ENCODE peak calls at places on chromosomes 7 and 10, in nine cellular contexts. X is cardiac muscle cell, R is pancreas, P is heart left ventricle, F is heart right ventricle, J is colonic mucosa, K is tibial artery, D is A549, I is kidney. V is an unnamed sample. For H3K4me1, the result is how much of the 10 kb centered on the place peaks cover.

GRCh38 chr7:74288034-74288881 is 949 bp upstream of the CLIP2 start:
- DNase-seq in X (peak), R (no peak), P (no peak), F (no peak), J (peak), K (no peak), D (no peak), I (no peak), V (no peak)

GRCh38 chr10:102140218-102140617 is 7.4 kb downstream of the PPRC1 start:
- DNase-seq in X (no peak), R (no peak), P (no peak), F (no peak), J (no peak), K (no peak), D (no peak), I (no peak), V (no peak)

GRCh38 chr7:69365588-69366241 is 232.6 kb upstream of the AUTS2 start:
- DNase-seq in X (peak), R (no peak), P (no peak), F (no peak), J (no peak), K (no peak), D (no peak), I (no peak), V (no peak)

GRCh38 chr7:72292118-72292517 is 120.0 kb downstream of the CALN1 start:
- DNase-seq in X (no peak), R (no peak), P (no peak), F (no peak), J (no peak), K (no peak), D (no peak), I (no peak), V (no peak)

GRCh38 chr7:100248483-100248882 is 28.7 kb downstream of the PVRIG start:
- DNase-seq in X (no peak), R (no peak), P (no peak), F (no peak), J (no peak), K (no peak), D (no peak), I (no peak), V (no peak)

GRCh38 chr7:99102809-99103690 is 40.9 kb downstream of the SMURF1 start:
- DNase-seq in X (no peak), R (no peak), P (no peak), F (no peak), J (no peak), K (no peak), D (peak), I (no peak), V (no peak)

GRCh38 chr7:114630186-114630824 is 215.7 kb downstream of the FOXP2 start:
- DNase-seq in X (no peak), R (no peak), P (no peak), F (no peak), J (no peak), K (no peak), D (no peak), I (no peak), V (no peak)

GRCh38 chr10:43134126-43134905 is 3.9 kb upstream of the CSGALNACT2 start:
- DNase-seq in X (no peak), R (no peak), P (no peak), F (no peak), J (no peak), K (no peak), D (no peak), I (no peak), V (no peak)

GRCh38 chr10:84163992-84164391 is 9.6 kb upstream of the GPR15LG start:
- DNase-seq in X (no peak), R (no peak), P (no peak), F (no peak), J (peak), K (no peak), D (no peak), I (no peak), V (no peak)

GRCh38 chr10:110414563-110415309 is 83.0 kb upstream of the DUSP5 start:
- DNase-seq in X (peak), R (no peak), P (no peak), F (no peak), J (peak), K (no peak), D (peak), I (peak), V (no peak)

GRCh38 chr7:156308976-156309620 is 331.5 kb upstream of the RNF32 start:
- DNase-seq in X (no peak), R (no peak), P (no peak), F (no peak), J (no peak), K (no peak), D (no peak), I (no peak), V (no peak)

GRCh38 chr7:50657912-50658311 is 92.7 kb upstream of the DDC start:
- DNase-seq in X (no peak), R (no peak), P (no peak), F (no peak), J (no peak), K (no peak), D (no peak), I (no peak), V (peak)
- H3K4me1 ChIP-seq in X (under half), R (under half), P (half or more), F (half or more), J (under half), K (half or more), D (under half), I (under half), V (under half)

GRCh38 chr7:5637415-5637814 is 144.0 kb downstream of the RNF216 start:
- DNase-seq in X (no peak), R (no peak), P (no peak), F (no peak), J (no peak), K (no peak), D (no peak), I (no peak), V (no peak)

GRCh38 chr7:5635461-5636445 is 145.7 kb downstream of the RNF216 start:
- DNase-seq in X (peak), R (no peak), P (no peak), F (no peak), J (no peak), K (no peak), D (no peak), I (no peak), V (no peak)

GRCh38 chr7:5636914-5637313 is 144.5 kb downstream of the RNF216 start:
- DNase-seq in X (peak), R (no peak), P (peak), F (peak), J (peak), K (peak), D (peak), I (peak), V (no peak)

GRCh38 chr7:5636446-5636835 is 145.0 kb downstream of the RNF216 start:
- DNase-seq in X (peak), R (no peak), P (no peak), F (no peak), J (no peak), K (no peak), D (no peak), I (no peak), V (no peak)

DNA sequence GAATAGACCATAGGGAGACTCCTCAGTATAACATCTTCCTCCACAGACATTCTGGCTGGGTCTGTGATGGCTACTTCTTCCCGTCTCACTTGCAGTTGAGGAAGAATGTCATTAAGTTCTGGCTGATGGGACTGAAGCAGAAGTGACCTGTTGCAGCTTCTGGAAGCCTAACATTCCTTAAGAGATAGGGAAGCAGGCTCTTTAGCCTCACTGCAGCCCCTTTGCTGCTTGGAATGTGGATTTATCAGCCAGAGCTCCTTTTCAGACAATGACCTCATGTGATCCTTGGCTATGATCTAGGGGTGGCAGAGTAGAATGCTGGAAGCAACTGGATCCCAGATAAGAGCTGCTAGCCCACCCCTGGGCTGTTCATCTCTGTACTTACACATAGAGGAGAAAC is 142.5 kb downstream of the RNF216 start:
- DNase-seq in X (peak), R (no peak), P (no peak), F (no peak), J (no peak), K (no peak), D (no peak), I (no peak), V (no peak)
- H3K4me1 ChIP-seq in X (under half), R (under half), P (under half), F (half or more), J (under half), K (under half), D (under half), I (under half), V (under half)

GRCh38 chr10:88062798-88063472 is 199.5 kb downstream of the PTEN start:
- DNase-seq in X (peak), R (no peak), P (no peak), F (no peak), J (no peak), K (no peak), D (no peak), I (no peak), V (no peak)

GRCh38 chr10:88064608-88065383 is 201.4 kb downstream of the PTEN start:
- DNase-seq in X (peak), R (no peak), P (peak), F (peak), J (peak), K (peak), D (no peak), I (no peak), V (peak)

GRCh38 chr10:88065384-88066049 is 202.1 kb downstream of the PTEN start:
- DNase-seq in X (no peak), R (no peak), P (no peak), F (no peak), J (no peak), K (no peak), D (no peak), I (no peak), V (no peak)

GRCh38 chr10:88062385-88062784 is 199.0 kb downstream of the PTEN start:
- DNase-seq in X (no peak), R (no peak), P (no peak), F (peak), J (no peak), K (no peak), D (no peak), I (no peak), V (no peak)

DNA sequence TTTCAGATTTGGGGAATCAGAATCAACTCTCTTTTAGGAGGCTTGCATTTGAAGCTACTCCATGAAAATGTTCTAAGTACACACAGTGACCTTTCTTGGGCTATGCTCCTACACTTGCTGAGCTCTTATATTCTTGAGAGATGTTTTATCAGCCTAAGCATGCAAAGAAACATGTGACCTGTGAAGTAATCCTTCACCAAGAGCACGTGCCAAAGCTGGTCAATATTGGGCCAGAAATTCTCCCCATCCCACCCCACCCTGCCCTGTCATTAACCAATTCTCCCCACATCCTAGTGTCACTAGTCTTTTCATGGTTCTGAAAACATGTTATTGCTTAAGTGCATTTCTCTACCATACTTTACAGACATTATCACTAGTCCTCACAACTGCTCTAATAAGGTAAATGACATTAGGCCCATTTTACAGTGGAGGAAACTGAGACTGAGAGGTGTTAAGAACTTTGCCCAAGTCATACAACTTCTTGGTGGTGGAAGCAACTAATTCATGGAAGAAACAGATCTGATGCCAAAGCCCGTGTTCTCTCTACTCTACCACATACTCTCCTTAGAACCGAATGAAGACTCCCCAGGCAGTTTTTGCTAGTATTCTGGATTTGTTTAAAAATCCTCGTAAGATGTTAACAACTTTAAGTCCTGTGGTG is 200.6 kb downstream of the PTEN start:
- DNase-seq in X (no peak), R (no peak), P (no peak), F (no peak), J (no peak), K (no peak), D (no peak), I (no peak), V (no peak)
- H3K4me1 ChIP-seq in X (under half), R (under half), P (under half), F (half or more), J (under half), K (under half), D (under half), I (under half), V (under half)

DNA sequence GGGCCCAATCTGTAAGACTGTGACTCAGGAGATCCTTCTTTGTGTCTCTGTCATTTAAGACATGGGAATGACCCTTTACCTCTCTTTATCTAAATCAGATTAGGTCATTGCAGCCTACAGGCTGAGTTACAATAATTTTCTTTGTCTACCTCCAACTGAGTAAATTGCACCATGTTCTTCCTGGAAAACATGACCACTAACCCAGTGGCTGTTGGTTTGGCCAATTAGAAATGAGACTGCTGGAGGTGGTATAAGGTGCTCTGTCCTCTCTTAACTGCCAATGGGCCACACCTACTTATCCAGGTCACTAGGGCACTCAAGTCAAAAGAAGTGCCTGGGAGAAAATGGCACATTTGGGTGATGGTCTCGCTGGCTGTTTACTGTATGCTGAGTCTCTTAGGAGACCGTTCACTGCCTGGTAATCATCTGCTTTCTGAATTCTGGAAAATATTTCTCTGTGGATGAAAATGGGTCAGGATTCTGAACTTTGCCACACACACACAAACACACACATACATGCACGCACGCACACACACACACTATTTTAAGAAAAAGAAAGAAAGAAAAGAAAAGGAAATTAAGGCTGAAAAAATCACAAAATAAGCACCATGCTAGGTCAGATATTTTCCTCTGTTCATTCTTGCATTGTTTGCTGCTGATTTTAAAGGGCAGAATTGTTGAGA is 16.4 kb downstream of the STAMBPL1 start:
- DNase-seq in X (no peak), R (no peak), P (no peak), F (no peak), J (peak), K (no peak), D (no peak), I (no peak), V (no peak)
- H3K4me1 ChIP-seq in X (under half), R (under half), P (under half), F (under half), J (under half), K (under half), D (half or more), I (under half), V (under half)

DNA sequence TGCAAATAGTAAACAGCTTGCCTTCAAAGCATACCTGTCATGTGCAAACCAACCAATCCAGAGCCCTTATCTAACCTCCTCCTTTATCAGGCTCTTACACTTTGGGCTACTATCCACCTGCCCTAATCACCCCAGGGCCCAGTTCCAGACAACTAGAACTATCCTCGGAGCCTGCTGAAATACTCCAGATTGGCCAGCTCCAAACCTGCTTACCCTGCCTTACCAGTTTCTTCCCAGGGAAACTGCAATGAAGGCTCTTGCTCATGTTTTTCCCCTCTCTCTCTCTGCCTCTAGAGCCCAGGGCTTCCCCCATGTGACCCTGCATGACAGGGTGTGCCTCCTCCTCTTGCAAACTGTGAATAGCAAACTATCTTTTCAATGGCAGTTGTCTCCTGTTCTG is 81.4 kb upstream of the CAPZA2 start:
- DNase-seq in X (no peak), R (peak), P (no peak), F (no peak), J (peak), K (no peak), D (no peak), I (no peak), V (peak)
- H3K4me1 ChIP-seq in X (under half), R (under half), P (under half), F (under half), J (under half), K (half or more), D (half or more), I (under half), V (under half)

GRCh38 chr10:44949915-44950314 is 9.7 kb upstream of the RASSF4 start:
- DNase-seq in X (no peak), R (no peak), P (no peak), F (no peak), J (no peak), K (peak), D (no peak), I (no peak), V (no peak)

GRCh38 chr10:44951827-44952226 is 7.8 kb upstream of the RASSF4 start:
- DNase-seq in X (no peak), R (no peak), P (no peak), F (peak), J (peak), K (peak), D (no peak), I (no peak), V (no peak)

GRCh38 chr10:44949127-44949802 is 10.3 kb upstream of the RASSF4 start:
- DNase-seq in X (no peak), R (no peak), P (no peak), F (no peak), J (no peak), K (peak), D (no peak), I (no peak), V (no peak)

GRCh38 chr10:44948713-44949112 is 10.9 kb upstream of the RASSF4 start:
- DNase-seq in X (no peak), R (no peak), P (no peak), F (no peak), J (no peak), K (peak), D (no peak), I (no peak), V (no peak)

DNA sequence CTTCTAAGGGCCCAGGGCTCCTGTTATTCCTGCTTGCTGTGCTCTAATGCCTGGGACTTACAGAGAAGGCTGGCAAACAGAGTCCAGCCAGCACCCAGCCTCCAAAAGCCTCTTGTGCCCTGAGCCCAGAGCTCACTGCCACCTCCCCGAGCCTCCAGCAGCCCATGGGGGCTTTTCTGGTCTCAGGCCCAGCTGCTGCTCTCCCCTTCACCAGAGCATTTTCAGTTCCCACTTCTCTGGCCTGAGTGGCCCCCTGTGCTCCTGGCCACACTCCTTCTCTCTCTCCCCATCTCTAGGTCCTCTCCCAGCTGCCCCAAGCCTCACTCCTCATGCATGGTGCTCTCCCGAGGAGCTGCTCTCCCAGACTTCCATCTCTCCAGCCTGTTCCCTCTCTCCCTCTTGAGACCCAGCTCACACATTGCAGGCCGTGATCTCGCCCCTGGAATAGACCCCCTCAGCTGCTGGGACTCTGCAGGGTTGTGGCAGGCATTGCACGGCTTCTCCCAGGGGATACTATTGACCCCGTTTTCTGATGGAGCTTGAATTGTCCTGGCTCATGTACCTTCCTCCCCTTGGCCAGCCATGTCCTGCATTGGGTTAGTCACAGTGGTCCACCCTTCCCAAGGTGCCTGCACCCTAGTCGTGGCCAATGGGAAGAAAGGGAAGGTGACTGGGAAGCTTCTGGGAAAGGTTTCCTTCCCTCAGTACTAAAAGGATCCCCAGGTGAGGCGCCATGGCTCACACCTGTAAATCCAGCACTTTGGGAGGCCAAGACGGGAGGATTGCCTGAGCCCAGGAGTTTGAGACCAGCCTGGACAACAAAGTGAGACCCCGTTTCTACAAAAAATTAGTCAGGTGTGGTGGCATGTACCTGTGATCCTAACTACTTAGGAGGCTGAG is 9.0 kb upstream of the RASSF4 start:
- DNase-seq in X (no peak), R (no peak), P (no peak), F (no peak), J (peak), K (peak), D (no peak), I (no peak), V (no peak)
- H3K4me1 ChIP-seq in X (under half), R (under half), P (under half), F (half or more), J (under half), K (under half), D (under half), I (under half), V (under half)

DNA sequence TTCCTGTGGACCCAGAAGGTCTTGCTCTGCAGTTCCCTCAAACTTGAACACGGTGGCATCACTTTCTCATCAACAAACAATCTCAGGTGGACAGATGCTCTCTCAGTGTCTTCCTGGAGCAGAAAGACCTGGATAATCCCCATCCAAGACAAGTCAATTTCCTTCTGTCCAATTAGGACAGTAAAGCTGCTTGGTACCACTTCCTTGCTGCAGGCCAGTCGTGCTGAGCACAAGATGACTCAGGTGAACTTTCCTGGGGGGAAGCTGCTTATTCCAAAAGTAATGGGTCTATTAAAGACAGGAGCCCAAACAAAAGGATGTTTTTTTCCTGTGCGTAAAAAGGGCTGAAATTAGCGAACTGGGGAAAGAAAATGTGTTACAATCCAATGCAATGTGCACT is 107.6 kb upstream of the AFAP1L2 start:
- DNase-seq in X (no peak), R (no peak), P (no peak), F (no peak), J (no peak), K (no peak), D (no peak), I (no peak), V (no peak)
- H3K4me1 ChIP-seq in X (under half), R (under half), P (under half), F (half or more), J (under half), K (under half), D (under half), I (under half), V (under half)

V was measured in lung.